ENCODE peak calls at places on chromosomes 2 and 18, in six cellular contexts. V is GM23338, I is K562, P is HCT116, H is upper lobe of left lung, D is spleen. Y is an unnamed sample.

GRCh38 chr2:241935314-241935713 is 65.8 kb downstream of the RTP5 start:
- DNase-seq in V (no peak), I (peak), P (peak), H (no peak), D (no peak), Y (no peak)

GRCh38 chr2:204982303-204982702 is 437.0 kb downstream of the PARD3B start:
- DNase-seq in V (peak), I (peak), P (no peak), H (no peak), D (no peak), Y (no peak)

GRCh38 chr2:172340394-172340793 is 87.0 kb upstream of the ITGA6 start:
- DNase-seq in V (no peak), I (no peak), P (no peak), H (no peak), D (no peak), Y (no peak)

GRCh38 chr2:443211-443610 is 155.3 kb upstream of the ALKAL2 start:
- DNase-seq in V (no peak), I (no peak), P (no peak), H (no peak), D (no peak), Y (no peak)

GRCh38 chr18:73384246-73384645 is 516.5 kb upstream of the NETO1 start:
- DNase-seq in V (no peak), I (no peak), P (no peak), H (no peak), D (no peak), Y (no peak)

GRCh38 chr2:85064927-85065630 is 68.1 kb upstream of the TCF7L1 start:
- DNase-seq in V (peak), I (no peak), P (no peak), H (no peak), D (no peak), Y (no peak)

GRCh38 chr2:65532937-65533336 is 100.5 kb upstream of the SPRED2 start:
- DNase-seq in V (no peak), I (no peak), P (no peak), H (peak), D (no peak), Y (no peak)

GRCh38 chr2:79124907-79125720 is 4.8 kb downstream of the REG1A start:
- DNase-seq in V (no peak), I (no peak), P (no peak), H (no peak), D (no peak), Y (no peak)

GRCh38 chr2:166384774-166385173 is 9.0 kb upstream of the SCN9A start:
- DNase-seq in V (peak), I (peak), P (no peak), H (no peak), D (no peak), Y (no peak)

GRCh38 chr2:25596506-25596905 is 76.9 kb downstream of the DTNB start:
- DNase-seq in V (no peak), I (no peak), P (no peak), H (no peak), D (no peak), Y (no peak)

GRCh38 chr18:24741961-24742738 is 281.7 kb downstream of the HRH4 start:
- DNase-seq in V (no peak), I (no peak), P (no peak), H (no peak), D (no peak), Y (no peak)

GRCh38 chr18:24976502-24976901 is 375.5 kb downstream of the ZNF521 start:
- DNase-seq in V (no peak), I (no peak), P (no peak), H (no peak), D (no peak), Y (no peak)

GRCh38 chr2:229832499-229832898 is 89.3 kb downstream of the TRIP12 start:
- DNase-seq in V (no peak), I (no peak), P (no peak), H (no peak), D (no peak), Y (no peak)

GRCh38 chr2:70360661-70361316 is 58.9 kb upstream of the FAM136A start:
- DNase-seq in V (no peak), I (peak), P (peak), H (no peak), D (no peak), Y (no peak)

GRCh38 chr18:74381621-74382350 is 66.1 kb downstream of the C18orf63 start:
- DNase-seq in V (no peak), I (no peak), P (no peak), H (no peak), D (no peak), Y (no peak)

GRCh38 chr2:174122185-174122584 is 126.1 kb downstream of the OLA1 start:
- DNase-seq in V (no peak), I (no peak), P (no peak), H (no peak), D (no peak), Y (no peak)

GRCh38 chr18:61731693-61732376 is 161.0 kb downstream of the RNF152 start:
- DNase-seq in V (no peak), I (no peak), P (no peak), H (no peak), D (no peak), Y (no peak)
- H3K27ac ChIP-seq in V (no peak), I (no peak), P (no peak), H (peak), D (no peak), Y (peak)

DNA sequence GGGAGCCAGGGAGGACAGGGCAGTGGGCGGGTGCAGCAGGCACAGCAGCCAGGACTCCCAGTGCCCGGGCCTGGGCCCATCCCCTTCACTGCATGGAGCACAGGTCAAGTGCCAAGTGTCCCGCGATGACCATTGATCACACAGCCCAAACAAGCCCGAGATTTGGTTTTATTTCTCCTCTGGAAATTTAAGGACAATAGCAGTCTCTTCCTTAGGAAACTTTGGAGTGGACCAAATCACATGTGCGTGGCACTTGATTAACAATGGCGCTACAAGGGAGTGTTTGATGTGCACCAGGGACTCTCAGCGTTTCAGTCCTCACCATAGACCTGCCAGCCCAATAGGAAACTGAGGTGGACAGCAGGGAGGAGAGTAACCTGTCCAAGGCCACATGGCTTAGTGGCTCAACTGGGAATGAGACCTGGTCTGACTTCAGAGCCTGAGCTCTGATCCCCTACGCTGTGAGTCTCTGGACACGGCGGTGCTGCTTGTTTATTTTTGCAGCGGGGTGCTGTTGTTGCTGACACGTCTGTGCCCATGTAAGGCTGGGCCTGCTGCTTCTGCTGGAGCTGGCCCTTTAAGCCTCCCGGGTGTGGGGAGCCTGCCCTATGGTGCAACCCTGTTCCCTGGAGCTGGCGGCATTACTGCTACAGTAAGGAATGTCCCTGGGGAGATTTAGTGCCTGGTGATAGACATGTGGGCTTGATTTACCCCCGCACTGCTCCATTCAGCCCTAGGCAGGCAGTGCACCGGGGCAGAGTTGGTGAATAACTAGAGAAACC is 194.2 kb downstream of the INHBB start:
- DNase-seq in V (peak), I (no peak), P (no peak), H (no peak), D (no peak), Y (peak)
- TF ChIP-seq POLR2AphosphoS5 in V (no peak), I (no peak), P (no peak), H (peak), D (peak), Y (peak)

DNA sequence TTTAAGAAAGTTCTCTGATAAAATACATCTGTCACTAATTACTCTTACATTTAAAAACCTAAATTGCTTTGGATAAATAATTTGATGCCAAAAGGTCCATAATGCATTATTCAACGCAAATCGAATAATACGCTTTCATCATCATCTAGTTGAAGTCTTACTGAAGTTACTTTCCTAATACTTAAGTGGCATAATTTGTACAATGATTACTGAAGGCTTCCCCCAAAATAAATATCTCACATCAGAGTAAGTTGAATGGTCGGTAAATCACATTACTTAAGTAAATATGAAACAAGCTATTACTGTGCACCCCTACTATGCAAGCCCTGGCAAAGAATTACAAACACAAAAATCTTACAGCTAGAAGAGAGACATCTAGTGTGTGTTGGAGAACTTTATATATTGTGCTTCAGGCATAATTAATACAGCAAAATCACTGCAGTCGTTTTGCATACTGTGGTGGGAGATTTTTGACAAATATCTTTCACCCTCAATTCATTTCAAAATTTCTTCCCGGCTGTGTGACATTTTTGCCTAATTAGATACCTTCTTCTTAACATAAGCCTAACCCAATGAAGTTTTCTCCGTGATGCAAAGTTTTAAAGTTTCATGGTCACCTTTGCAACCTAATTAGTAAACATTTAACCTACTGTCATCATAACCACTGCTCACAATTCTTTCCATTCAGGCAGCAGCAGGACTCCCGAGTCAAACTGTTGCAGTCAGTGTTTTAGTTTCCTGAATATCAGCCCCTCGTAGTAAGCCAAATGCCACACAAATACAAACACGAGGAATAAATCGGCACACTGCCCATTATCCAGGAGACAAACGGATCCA is 106.0 kb upstream of the KCTD1 start:
- DNase-seq in V (no peak), I (no peak), P (no peak), H (no peak), D (no peak), Y (no peak)
- H3K27ac ChIP-seq in V (no peak), I (no peak), P (no peak), H (no peak), D (no peak), Y (peak)

DNA sequence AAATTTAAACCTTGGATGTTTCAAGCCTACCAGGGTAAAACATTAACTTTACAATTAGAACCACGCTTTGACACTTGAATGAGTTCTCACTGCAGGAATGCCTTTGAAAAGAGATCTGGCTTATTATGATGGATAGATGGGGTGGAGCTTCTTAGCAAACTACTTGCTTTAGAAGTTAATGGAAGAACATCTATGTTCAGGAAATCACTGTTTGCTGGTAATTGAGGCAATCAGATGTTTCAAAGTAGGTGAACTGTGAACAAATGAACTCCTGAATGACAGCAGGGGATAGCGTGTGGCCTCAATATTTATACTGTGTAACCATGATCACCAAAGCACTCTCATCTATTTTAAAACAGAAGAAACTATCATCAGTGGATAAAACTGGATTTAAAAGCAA is 383.6 kb downstream of the PIK3C3 start:
- DNase-seq in V (peak), I (no peak), P (no peak), H (no peak), D (no peak), Y (no peak)
- TF ChIP-seq POLR2AphosphoS5 in V (no peak), I (no peak), P (no peak), H (no peak), D (no peak), Y (no peak)

GRCh38 chr2:42569116-42569711 is 782 bp downstream of the MTA3 start:
- DNase-seq in V (peak), I (peak), P (no peak), H (peak), D (peak), Y (peak)
- H3K27ac ChIP-seq in V (peak), I (peak), P (peak), H (peak), D (peak), Y (peak)

Y was measured in sigmoid colon.